ENCODE peak calls at places on chromosomes 16 and 17, in seven cellular contexts. H is breast epithelium, L is OCI-LY7, X is transverse colon, S is AG09309, J is cardiac muscle cell, P is heart right ventricle. K is an unnamed sample.

GRCh38 chr16:88634994-88635670 is 3.2 kb upstream of the IL17C start:
- DNase-seq in H (no peak), L (no peak), X (no peak), S (no peak), J (no peak), P (peak; percentile 16), K (no peak)

GRCh38 chr17:82791532-82791931 is 39.7 kb downstream of the TBCD start:
- DNase-seq in H (no peak), L (no peak), X (no peak), S (peak; percentile 17), J (no peak), P (no peak), K (peak; percentile 77)

GRCh38 chr17:43768382-43768781 is 9.8 kb upstream of the SOST start:
- DNase-seq in H (peak; percentile 45), L (peak; percentile 58), X (peak; percentile 59), S (no peak), J (no peak), P (peak; percentile 48), K (no peak)

GRCh38 chr16:71811261-71811803 is 2.7 kb upstream of the AP1G1 start:
- DNase-seq in H (no peak), L (no peak), X (no peak), S (no peak), J (no peak), P (no peak), K (no peak)

GRCh38 chr17:2421315-2422147 is 20.7 kb upstream of the MNT start:
- DNase-seq in H (no peak), L (peak; percentile 16), X (no peak), S (no peak), J (no peak), P (no peak), K (peak; percentile 64)

GRCh38 chr16:71296584-71297133 is 7.5 kb upstream of the CMTR2 start:
- DNase-seq in H (no peak), L (no peak), X (no peak), S (no peak), J (no peak), P (no peak), K (peak; percentile 31)

GRCh38 chr16:88649924-88650748 is 717 bp downstream of the CYBA start:
- DNase-seq in H (no peak), L (peak; percentile 54), X (peak; percentile 65), S (no peak), J (peak; percentile 40), P (peak; percentile 52), K (peak; percentile 23)

GRCh38 chr17:4939554-4939803 is 367 bp downstream of the SLC25A11 start:
- DNase-seq in H (no peak), L (no peak), X (peak; percentile 32), S (no peak), J (no peak), P (no peak), K (no peak)

GRCh38 chr16:5069048-5069447 is 2.6 kb upstream of the ALG1 start:
- DNase-seq in H (no peak), L (no peak), X (no peak), S (no peak), J (no peak), P (no peak), K (no peak)

GRCh38 chr16:87581867-87582220 is 20.5 kb upstream of the JPH3 start:
- DNase-seq in H (peak; percentile 56), L (no peak), X (peak; percentile 60), S (peak; percentile 91), J (no peak), P (peak; percentile 64), K (peak; percentile 65)

GRCh38 chr17:65121916-65122821 is 15.0 kb upstream of the RGS9 start:
- DNase-seq in H (no peak), L (peak; percentile 75), X (peak; percentile 20), S (no peak), J (no peak), P (no peak), K (peak; percentile 56)
- H3K4me3 ChIP-seq in H (peak overlapping the region; percentile 75), L (peak overlapping the region; percentile 71), X (peak overlapping the region; percentile 63), S (peak overlapping the region; percentile 53), J (peak overlapping the region; percentile 65), P (peak overlapping the region; percentile 70), K (peak overlapping the region; percentile 56)

GRCh38 chr16:59146140-59146539 is 412.0 kb upstream of the GOT2 start:
- DNase-seq in H (no peak), L (no peak), X (no peak), S (no peak), J (no peak), P (no peak), K (no peak)
- TF ChIP-seq CTCF in H (no peak), L (no peak), X (no peak), S (no peak), J (no peak), P (no peak), K (no peak)

DNA sequence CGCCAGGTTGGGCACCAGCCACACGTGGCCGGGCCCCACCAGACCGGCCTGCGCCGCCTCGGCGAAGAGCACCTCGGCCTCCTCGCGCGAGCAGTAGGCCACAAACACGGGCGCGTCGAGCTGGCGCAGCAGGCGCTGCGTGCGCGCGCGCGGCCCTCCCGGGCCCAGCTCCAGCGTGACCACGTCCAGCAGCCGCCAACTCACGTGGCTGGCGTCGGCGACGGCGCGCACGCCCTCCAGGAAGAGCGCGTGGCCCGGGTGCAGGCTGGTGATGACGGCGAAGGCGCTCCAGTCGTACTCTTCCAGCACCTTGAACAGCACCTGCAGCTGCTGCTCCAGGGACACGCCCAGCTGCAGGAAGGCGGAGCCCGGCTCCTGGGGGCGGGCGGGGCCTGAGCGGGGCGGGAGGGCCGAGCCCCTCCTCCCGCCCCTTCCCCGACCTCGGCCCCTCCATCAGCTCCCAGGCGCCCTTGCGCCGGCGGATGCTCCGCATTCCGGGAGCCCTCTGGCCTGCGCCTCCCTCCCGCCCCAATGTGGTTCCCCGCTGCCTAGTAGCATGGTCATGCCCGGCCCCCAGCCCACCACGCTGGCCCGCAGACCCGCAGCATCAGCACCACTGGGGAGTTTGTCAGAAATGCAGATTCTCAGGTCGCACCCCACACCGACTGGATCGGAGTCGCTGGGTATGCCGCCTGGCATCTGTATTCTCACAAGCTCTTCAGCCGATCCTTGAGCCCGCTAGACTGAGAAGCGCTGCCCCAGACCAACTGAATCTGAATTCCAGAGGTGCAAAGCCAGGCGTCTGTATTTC is 7.2 kb downstream of the GRIN2C start:
- DNase-seq in H (no peak), L (peak; percentile 79), X (peak; percentile 27), S (no peak), J (peak; percentile 84), P (no peak), K (peak; percentile 69)
- H3K4me3 ChIP-seq in H (no peak overlapping the region), L (peak overlapping the region; percentile 65), X (no peak overlapping the region), S (no peak overlapping the region), J (peak overlapping the region; percentile 14), P (no peak overlapping the region), K (no peak overlapping the region)

GRCh38 chr17:81330884-81331245 is 35.8 kb upstream of the SLC38A10 start:
- DNase-seq in H (no peak), L (no peak), X (no peak), S (no peak), J (no peak), P (no peak), K (no peak)

GRCh38 chr17:81331527-81332043 is 36.5 kb upstream of the SLC38A10 start:
- DNase-seq in H (no peak), L (no peak), X (no peak), S (no peak), J (no peak), P (no peak), K (no peak)

GRCh38 chr17:81329279-81329926 is 34.3 kb upstream of the SLC38A10 start:
- DNase-seq in H (peak; percentile 89), L (no peak), X (peak; percentile 94), S (peak; percentile 59), J (no peak), P (peak; percentile 78), K (peak; percentile 99)

GRCh38 chr17:81328925-81329278 is 33.8 kb upstream of the SLC38A10 start:
- DNase-seq in H (no peak), L (no peak), X (no peak), S (no peak), J (no peak), P (no peak), K (peak; percentile 54)

GRCh38 chr17:81329927-81330883 is 35.1 kb upstream of the SLC38A10 start:
- DNase-seq in H (no peak), L (no peak), X (peak; percentile 61), S (no peak), J (no peak), P (no peak), K (peak; percentile 66)
- TF ChIP-seq CTCF in H (no peak), L (no peak), X (no peak), S (no peak), J (no peak), P (no peak), K (peak; percentile 33)

GRCh38 chr16:51636913-51637743 is 486.1 kb upstream of the SALL1 start:
- DNase-seq in H (no peak), L (no peak), X (no peak), S (peak; percentile 27), J (no peak), P (no peak), K (peak; percentile 95)
- H3K4me3 ChIP-seq in H (no peak overlapping the region), L (no peak overlapping the region), X (no peak overlapping the region), S (no peak overlapping the region), J (no peak overlapping the region), P (no peak overlapping the region), K (no peak overlapping the region)

GRCh38 chr16:85345129-85345639 is 232.9 kb upstream of the CIBAR2 start:
- DNase-seq in H (no peak), L (no peak), X (no peak), S (no peak), J (no peak), P (no peak), K (no peak)

GRCh38 chr16:85346404-85347212 is 234.3 kb upstream of the CIBAR2 start:
- DNase-seq in H (no peak), L (no peak), X (no peak), S (no peak), J (no peak), P (no peak), K (no peak)

GRCh38 chr16:85348065-85348840 is 236.0 kb upstream of the CIBAR2 start:
- DNase-seq in H (no peak), L (no peak), X (no peak), S (no peak), J (no peak), P (no peak), K (no peak)

GRCh38 chr16:85348921-85349334 is 236.7 kb upstream of the CIBAR2 start:
- DNase-seq in H (no peak), L (no peak), X (no peak), S (no peak), J (no peak), P (no peak), K (no peak)

GRCh38 chr16:85347213-85347591 is 234.9 kb upstream of the CIBAR2 start:
- DNase-seq in H (no peak), L (no peak), X (no peak), S (no peak), J (peak; percentile 34), P (no peak), K (peak; percentile 53)
- TF ChIP-seq CTCF in H (no peak), L (peak; percentile 56), X (peak; percentile 16), S (peak; percentile 31), J (peak; percentile 47), P (no peak), K (peak; percentile 62)